ENCODE peak calls at places on chromosomes 6 and 20, in four cellular contexts. P is pancreas; Q is heart right ventricle; T is CD8-positive, alpha-beta T cell. C is an unnamed sample. For H3K27me3, the result is how much of the 10 kb centered on the place peaks cover.

GRCh38 chr6:52574709-52575489 is 2.0 kb downstream of the TRAM2 start:
- DNase-seq in Q (peak), T (peak), P (no peak), C (no peak)

GRCh38 chr6:125743604-125744003 is 5.8 kb upstream of the HEY2 start:
- DNase-seq in T (no peak), P (no peak), Q (no peak), C (no peak)

GRCh38 chr6:37930288-37931075 is 111.0 kb downstream of the ZFAND3 start:
- DNase-seq in P (no peak), T (no peak), Q (no peak), C (no peak)

GRCh38 chr20:47875302-47876025 is 90.2 kb upstream of the SULF2 start:
- DNase-seq in T (no peak), P (no peak), Q (no peak), C (peak)

GRCh38 chr6:157579467-157580031 is 198.6 kb downstream of the ZDHHC14 start:
- DNase-seq in Q (no peak), P (no peak), T (no peak), C (no peak)

GRCh38 chr6:67630146-67630545 is 1004.9 kb upstream of the ADGRB3 start:
- DNase-seq in Q (no peak), T (no peak), P (no peak), C (no peak)

GRCh38 chr6:148885920-148886845 is 139.4 kb downstream of the UST start:
- DNase-seq in T (no peak), P (no peak), Q (no peak), C (no peak)

GRCh38 chr6:83511901-83512681 is at the start of gene PRSS35:
- DNase-seq in T (no peak), Q (peak), P (peak), C (peak)

GRCh38 chr6:17429381-17430061 is 36.1 kb downstream of the CAP2 start:
- DNase-seq in P (peak), T (no peak), Q (no peak), C (no peak)

GRCh38 chr6:16657768-16658167 is 103.5 kb downstream of the ATXN1 start:
- DNase-seq in T (no peak), P (no peak), Q (no peak), C (no peak)

GRCh38 chr6:170163405-170164170 is 127.3 kb downstream of the DLL1 start:
- DNase-seq in Q (no peak), P (no peak), T (no peak), C (no peak)

GRCh38 chr6:149897015-149897697 is 757 bp downstream of the RAET1E start:
- DNase-seq in P (no peak), Q (peak), T (no peak), C (peak)

GRCh38 chr20:44110816-44111568 is 76.0 kb downstream of the JPH2 start:
- DNase-seq in T (no peak), P (no peak), Q (no peak), C (no peak)

GRCh38 chr6:88143768-88144167 is 22.4 kb downstream of the CNR1 start:
- DNase-seq in Q (no peak), P (no peak), T (no peak), C (no peak)

DNA sequence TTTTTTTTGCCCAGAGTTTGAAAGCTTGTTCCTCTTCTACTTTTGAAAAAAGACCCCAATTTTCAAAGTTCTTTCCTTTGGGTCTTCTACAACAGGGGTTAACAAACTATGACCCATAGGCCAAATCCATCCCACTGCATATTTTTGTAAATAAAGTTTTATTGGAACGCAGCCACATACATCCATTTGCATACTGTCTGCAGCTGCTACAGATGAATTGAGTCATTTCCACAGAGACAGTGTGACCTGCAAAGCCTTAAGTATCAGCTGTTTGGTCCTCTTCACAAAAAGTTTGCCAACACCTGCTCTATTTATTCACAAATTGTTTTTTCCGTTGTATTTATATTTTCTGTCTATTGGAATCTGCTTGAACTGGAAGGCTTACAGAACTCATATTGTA is 189.2 kb downstream of the TBC1D7 start:
- DNase-seq in T (no peak), Q (no peak), P (no peak), C (no peak)
- H3K27me3 ChIP-seq in T (under half), Q (under half), P (under half), C (under half)

DNA sequence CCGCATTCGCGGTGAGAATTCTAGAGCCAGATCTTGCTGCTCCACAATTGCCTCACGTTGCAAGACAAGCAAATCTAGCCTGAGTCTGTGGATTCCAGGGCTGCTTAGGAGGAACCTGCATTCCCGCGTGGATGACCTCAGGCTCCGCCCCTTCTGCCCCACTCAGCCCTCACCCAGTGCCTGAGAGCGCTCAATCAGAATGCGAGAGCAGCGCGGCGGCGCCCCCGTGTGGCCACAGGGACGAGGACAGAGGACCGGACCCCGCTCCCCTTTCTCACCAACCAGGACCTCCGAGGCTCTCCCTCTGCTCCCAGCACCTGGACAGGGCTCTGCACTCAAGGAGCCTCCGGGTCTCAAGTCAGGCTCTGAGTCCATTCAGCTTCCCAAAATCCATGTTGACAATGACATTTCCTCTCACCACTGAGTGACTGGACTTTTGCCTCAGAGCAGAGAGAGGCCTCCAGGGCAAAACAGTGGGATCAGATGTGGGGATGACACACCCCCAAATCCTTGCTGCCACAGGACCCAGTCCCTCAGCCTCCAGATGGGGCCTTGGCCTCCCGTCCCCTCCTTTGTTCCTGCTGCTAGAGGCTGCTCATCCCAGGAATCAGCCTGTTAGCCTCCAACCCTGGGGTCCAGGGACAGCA is 52.0 kb downstream of the RPP21 start:
- DNase-seq in T (peak), P (peak), Q (peak), C (peak)
- H3K27me3 ChIP-seq in T (under half), P (under half), Q (under half), C (under half)

DNA sequence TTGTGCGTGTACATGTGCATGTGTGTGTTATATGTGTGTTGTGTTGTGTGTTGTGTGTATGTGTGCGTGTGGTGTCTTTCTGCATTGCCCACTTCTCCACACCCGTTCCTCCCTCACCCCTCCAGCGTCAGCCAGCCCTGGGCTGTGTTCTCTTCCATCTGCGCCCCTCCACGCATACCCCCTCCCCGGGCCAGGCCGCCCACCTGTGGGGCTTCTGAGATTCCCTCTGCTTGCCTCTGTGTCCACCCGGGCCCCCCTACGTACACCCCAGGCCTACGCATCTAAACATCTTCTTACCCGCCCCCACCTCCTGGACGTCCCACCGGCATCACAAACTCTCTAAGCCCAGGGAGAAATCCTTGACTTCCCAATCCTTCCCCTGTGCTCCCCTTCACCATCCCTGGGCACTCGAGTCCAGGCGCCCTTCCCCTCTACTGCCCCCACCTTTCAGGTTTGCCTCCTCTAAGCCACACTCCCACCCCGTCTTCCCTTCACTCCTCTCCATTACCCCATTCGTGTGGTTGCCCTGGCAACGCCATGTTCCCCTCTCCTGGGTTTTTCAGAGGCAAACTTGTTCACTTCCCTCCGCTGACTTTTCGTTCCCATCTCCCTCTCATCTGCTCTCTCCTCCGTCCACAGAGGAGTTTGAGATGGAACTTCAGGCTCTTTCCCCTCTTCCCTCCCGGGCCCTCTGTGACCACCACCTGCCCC is 81.7 kb upstream of the NNAT start:
- DNase-seq in Q (no peak), T (no peak), P (no peak), C (no peak)
- H3K27me3 ChIP-seq in Q (under half), T (under half), P (under half), C (under half)

GRCh38 chr20:8504030-8504429 is 372.0 kb downstream of the PLCB1 start:
- DNase-seq in T (no peak), Q (no peak), P (no peak), C (no peak)

GRCh38 chr20:8505817-8506216 is 373.8 kb downstream of the PLCB1 start:
- DNase-seq in P (no peak), Q (no peak), T (no peak), C (no peak)

GRCh38 chr20:8509809-8510208 is 377.7 kb downstream of the PLCB1 start:
- DNase-seq in T (no peak), P (no peak), Q (no peak), C (no peak)

GRCh38 chr20:8510808-8511207 is 378.7 kb downstream of the PLCB1 start:
- DNase-seq in Q (no peak), T (no peak), P (no peak), C (no peak)

DNA sequence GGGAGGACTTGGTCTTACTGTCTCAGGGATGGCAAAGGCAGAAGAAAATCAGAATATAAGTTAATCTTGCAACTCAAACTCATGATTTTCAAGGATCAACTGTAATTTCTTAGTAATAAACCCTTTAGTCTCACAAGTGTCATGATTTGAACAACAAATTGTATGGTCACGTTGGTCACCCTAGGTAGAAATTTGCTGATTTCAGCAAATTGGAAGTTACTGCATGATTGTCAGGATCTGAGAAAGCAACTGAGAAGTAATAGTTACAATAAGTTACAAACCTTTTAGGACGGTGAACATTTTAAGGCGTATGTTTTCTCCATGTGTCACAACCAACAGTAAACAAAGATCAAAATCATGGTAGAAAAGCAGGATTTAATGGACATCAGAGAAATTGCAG is 375.2 kb downstream of the PLCB1 start:
- DNase-seq in Q (no peak), P (no peak), T (no peak), C (no peak)
- H3K27me3 ChIP-seq in Q (under half), P (under half), T (under half), C (under half)

GRCh38 chr20:63259734-63260460 is 5.6 kb upstream of the NKAIN4 start:
- DNase-seq in Q (no peak), P (no peak), T (no peak), C (no peak)

GRCh38 chr20:63261808-63262528 is 7.7 kb upstream of the NKAIN4 start:
- DNase-seq in P (no peak), Q (no peak), T (no peak), C (no peak)

GRCh38 chr20:63260943-63261807 is 6.9 kb upstream of the NKAIN4 start:
- DNase-seq in P (no peak), Q (no peak), T (no peak), C (no peak)

GRCh38 chr20:63258826-63259225 is 4.6 kb upstream of the NKAIN4 start:
- DNase-seq in Q (no peak), P (no peak), T (no peak), C (peak)

GRCh38 chr20:63260521-63260920 is 6.3 kb upstream of the NKAIN4 start:
- DNase-seq in T (no peak), Q (no peak), P (no peak), C (no peak)
- H3K27me3 ChIP-seq in T (under half), Q (half or more), P (under half), C (under half)

DNA sequence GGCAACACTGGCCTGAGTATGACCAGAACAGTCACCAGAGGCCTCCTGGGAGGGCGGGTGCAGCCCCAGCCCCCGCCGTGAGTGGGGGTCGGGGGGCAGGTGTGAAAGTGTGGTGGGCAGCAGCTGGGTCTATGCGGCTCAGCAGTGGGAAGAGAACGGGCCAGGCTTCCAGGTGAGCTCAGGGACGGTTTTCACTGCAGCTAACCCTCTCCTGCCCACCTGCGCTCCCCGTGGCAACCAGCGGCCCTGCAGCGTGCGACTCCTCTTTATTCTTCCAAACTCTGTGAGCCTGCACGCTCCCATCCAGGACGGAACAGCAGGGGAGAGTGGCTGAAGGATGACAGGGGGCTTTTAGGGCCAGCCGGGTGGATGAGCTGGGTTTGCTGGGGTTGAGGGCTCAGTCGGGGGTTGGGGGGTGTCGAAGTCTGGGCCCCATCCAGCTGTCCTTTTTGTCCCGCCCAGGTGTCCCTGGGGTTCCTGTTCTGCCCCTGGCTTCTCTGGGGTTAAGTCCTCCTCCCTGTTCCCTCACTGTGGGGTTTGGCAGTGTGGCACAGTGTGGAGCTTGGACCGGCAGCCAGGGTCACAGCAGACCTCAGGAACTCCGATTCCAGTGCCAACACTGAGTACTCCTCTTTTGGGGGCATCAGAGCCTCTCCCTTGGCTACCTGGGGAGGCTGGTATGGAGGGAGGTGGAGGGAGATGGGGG is 859 bp upstream of the BIRC7 start:
- DNase-seq in T (no peak), P (no peak), Q (no peak), C (no peak)
- H3K27me3 ChIP-seq in T (under half), P (under half), Q (half or more), C (under half)

DNA sequence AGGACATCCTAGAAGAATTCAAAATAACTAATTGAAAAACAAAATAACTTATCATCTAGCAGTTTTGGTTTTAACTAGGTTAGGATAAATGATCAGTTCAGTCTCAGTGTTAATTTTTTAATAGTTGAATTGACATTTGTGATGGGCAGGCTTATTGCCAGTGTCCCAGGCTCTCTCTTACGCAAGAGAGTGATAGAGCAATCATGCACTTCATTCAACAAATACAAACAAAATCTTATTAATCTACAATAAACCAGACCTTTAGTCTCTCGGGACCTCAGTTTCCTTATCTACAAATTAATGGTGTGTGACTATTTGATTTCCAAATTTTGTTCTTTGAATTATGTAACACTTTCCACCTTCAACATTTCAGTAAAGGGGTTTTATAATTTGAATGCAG is 385.9 kb upstream of the JAG1 start:
- DNase-seq in T (no peak), P (no peak), Q (no peak), C (no peak)
- H3K27me3 ChIP-seq in T (under half), P (under half), Q (under half), C (under half)

DNA sequence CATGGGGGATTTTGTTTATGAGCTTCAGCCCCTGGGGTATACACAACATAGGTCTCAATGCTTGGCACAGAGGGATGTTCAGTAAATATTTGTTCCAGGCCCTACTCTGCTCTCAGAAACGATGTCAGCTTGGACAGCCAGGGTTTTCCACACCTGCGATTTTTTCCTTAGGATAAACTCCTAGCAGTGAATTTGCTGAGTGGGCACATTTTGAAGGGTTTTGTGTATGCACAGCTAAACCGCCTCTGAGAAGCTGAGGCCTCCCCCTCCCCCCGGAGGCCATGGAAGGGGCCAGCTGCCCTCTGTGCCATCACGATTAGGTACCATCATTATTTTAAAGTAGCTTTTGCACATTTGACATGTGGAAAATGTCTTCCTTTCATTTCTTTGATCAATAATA is 199.5 kb downstream of the TAF4 start:
- DNase-seq in P (no peak), T (no peak), Q (no peak), C (no peak)
- H3K27me3 ChIP-seq in P (under half), T (under half), Q (under half), C (under half)

GRCh38 chr6:109031416-109031815 is 63.2 kb downstream of the SESN1 start:
- DNase-seq in T (no peak), Q (no peak), P (no peak), C (no peak)
- H3K27me3 ChIP-seq in T (under half), Q (under half), P (under half), C (under half)

C was measured in ovary.